ENCODE peak calls at places on chromosomes 7 and 10, in five cellular contexts. Z is transverse colon, H is sigmoid colon, P is upper lobe of left lung, W is K562. T is an unnamed sample.

GRCh38 chr10:49624629-49625028 is 10.8 kb downstream of the CHAT start:
- DNase-seq in Z (no peak), W (no peak), P (no peak), H (no peak), T (no peak)

GRCh38 chr7:93044147-93044810 is 73.5 kb downstream of the SAMD9 start:
- DNase-seq in W (no peak), Z (no peak), H (no peak), P (no peak), T (no peak)

GRCh38 chr10:35223016-35223415 is 96.4 kb downstream of the CREM start:
- DNase-seq in W (no peak), H (no peak), P (no peak), Z (no peak), T (no peak)

GRCh38 chr10:25405871-25406270 is 231.1 kb downstream of the GPR158 start:
- DNase-seq in P (no peak), W (no peak), H (no peak), Z (no peak), T (no peak)

GRCh38 chr10:43119416-43120115 is 18.7 kb upstream of the CSGALNACT2 start:
- DNase-seq in Z (no peak), W (no peak), P (no peak), H (no peak), T (no peak)

GRCh38 chr7:33821970-33822369 is 83.4 kb upstream of the BMPER start:
- DNase-seq in P (no peak), H (no peak), W (no peak), Z (no peak), T (no peak)

GRCh38 chr10:98344589-98345038 is 70.4 kb downstream of the PYROXD2 start:
- DNase-seq in Z (peak; percentile 56), H (peak; percentile 92), P (peak; percentile 52), W (no peak), T (no peak)

GRCh38 chr7:43577485-43577951 is 5.4 kb upstream of the STK17A start:
- DNase-seq in H (no peak), Z (no peak), P (no peak), W (peak; percentile 73), T (no peak)

GRCh38 chr7:142412551-142413193 is 154.8 kb upstream of the PRSS58 start:
- DNase-seq in Z (no peak), P (no peak), W (peak; percentile 72), H (no peak), T (no peak)

GRCh38 chr10:17523917-17524316 is 69.5 kb upstream of the ST8SIA6 start:
- DNase-seq in Z (peak; percentile 66), P (no peak), W (no peak), H (no peak), T (no peak)

GRCh38 chr10:48472670-48473069 is 132.2 kb downstream of the ARHGAP22 start:
- DNase-seq in W (no peak), Z (no peak), P (no peak), H (no peak), T (no peak)

GRCh38 chr10:26483554-26483953 is 45.4 kb downstream of the APBB1IP start:
- DNase-seq in P (no peak), W (no peak), Z (no peak), H (no peak), T (no peak)

GRCh38 chr10:72642318-72642717 is 16.4 kb upstream of the MICU1 start:
- DNase-seq in H (no peak), W (peak; percentile 42), P (no peak), Z (no peak), T (no peak)

GRCh38 chr7:37062460-37062859 is 338.2 kb upstream of the AOAH start:
- DNase-seq in Z (no peak), H (no peak), P (no peak), W (no peak), T (no peak)

GRCh38 chr10:47361293-47361692 is 13.1 kb downstream of the RBP3 start:
- DNase-seq in P (no peak), Z (peak; percentile 34), H (no peak), W (peak; percentile 79), T (no peak)

GRCh38 chr7:77759294-77759889 is 38.8 kb downstream of the TMEM60 start:
- DNase-seq in W (peak; percentile 46), P (peak; percentile 64), H (no peak), Z (peak; percentile 66), T (peak; percentile 70)

GRCh38 chr7:22193361-22194016 is 163.5 kb downstream of the RAPGEF5 start:
- DNase-seq in P (no peak), H (peak; percentile 71), Z (no peak), W (no peak), T (no peak)

GRCh38 chr7:50409856-50410468 is 40.2 kb downstream of the FIGNL1 start:
- DNase-seq in Z (peak; percentile 43), P (no peak), H (no peak), W (no peak), T (no peak)

GRCh38 chr10:126090911-126091728 is 194.8 kb downstream of the FANK1 start:
- DNase-seq in P (no peak), H (no peak), W (no peak), Z (no peak), T (no peak)

GRCh38 chr10:80288849-80289248 is 609 bp downstream of the MAT1A start:
- DNase-seq in W (peak; percentile 1), P (no peak), H (no peak), Z (no peak), T (no peak)

GRCh38 chr7:20219446-20220292 is 2.5 kb upstream of the MACC1 start:
- DNase-seq in Z (peak; percentile 90), W (peak; percentile 85), H (peak; percentile 80), P (peak; percentile 80), T (no peak)

GRCh38 chr7:2934211-2934731 is 90.2 kb upstream of the GNA12 start:
- DNase-seq in W (no peak), P (peak; percentile 18), H (peak; percentile 47), Z (no peak), T (no peak)

GRCh38 chr10:69885379-69886156 is 83.9 kb downstream of the COL13A1 start:
- DNase-seq in P (no peak), W (peak; percentile 49), H (no peak), Z (no peak), T (no peak)

GRCh38 chr7:128210590-128211570 is 30.2 kb upstream of the LEP start:
- DNase-seq in W (no peak), Z (no peak), H (peak; percentile 40), P (no peak), T (no peak)

GRCh38 chr7:126302639-126303038 is 950.1 kb downstream of the GRM8 start:
- DNase-seq in P (no peak), Z (no peak), H (no peak), W (no peak), T (no peak)

GRCh38 chr7:142176901-142177300 is 65.4 kb downstream of the MGAM2 start:
- DNase-seq in H (no peak), P (no peak), W (no peak), Z (no peak), T (no peak)

GRCh38 chr7:2687881-2688318 is at the start of gene AMZ1:
- DNase-seq in H (no peak), P (no peak), Z (no peak), W (no peak), T (no peak)

GRCh38 chr7:135773451-135773850 is 24.8 kb upstream of the FAM180A start:
- DNase-seq in H (no peak), P (no peak), W (no peak), Z (peak; percentile 10), T (no peak)

GRCh38 chr10:97179731-97180366 is 5.9 kb downstream of the SLIT1 start:
- DNase-seq in P (no peak), Z (no peak), H (no peak), W (peak; percentile 18), T (no peak)

GRCh38 chr7:66371096-66371824 is 166.1 kb downstream of the TPST1 start:
- DNase-seq in H (no peak), Z (no peak), P (no peak), W (no peak), T (no peak)

GRCh38 chr7:19852192-19852591 is 78.8 kb upstream of the TMEM196 start:
- DNase-seq in Z (no peak), W (no peak), P (no peak), H (no peak), T (no peak)

GRCh38 chr7:158944950-158945349 is 88.6 kb downstream of the DYNC2I1 start:
- DNase-seq in W (no peak), H (no peak), P (no peak), Z (no peak), T (no peak)

GRCh38 chr7:158946771-158947170 is 90.4 kb downstream of the DYNC2I1 start:
- DNase-seq in Z (no peak), W (no peak), P (no peak), H (no peak), T (no peak)

GRCh38 chr7:158945514-158945913 is 89.2 kb downstream of the DYNC2I1 start:
- DNase-seq in H (no peak), P (no peak), Z (no peak), W (no peak), T (no peak)

GRCh38 chr7:158947627-158948026 is 91.3 kb downstream of the DYNC2I1 start:
- DNase-seq in P (no peak), W (no peak), Z (no peak), H (no peak), T (no peak)

GRCh38 chr7:158946329-158946728 is 90.0 kb downstream of the DYNC2I1 start:
- DNase-seq in P (no peak), H (no peak), W (no peak), Z (no peak), T (no peak)
- H3K36me3 ChIP-seq in P (peaks cover 27% of the 10 kb centered on the region), H (peaks cover 91% of the 10 kb centered on the region), W (peaks cover 71% of the 10 kb centered on the region), Z (peaks cover 26% of the 10 kb centered on the region), T (peaks cover 39% of the 10 kb centered on the region)

GRCh38 chr7:84041649-84042048 is 152.9 kb downstream of the SEMA3A start:
- DNase-seq in Z (no peak), H (no peak), P (no peak), W (no peak), T (no peak)

GRCh38 chr7:84043661-84044191 is 150.9 kb downstream of the SEMA3A start:
- DNase-seq in Z (no peak), H (no peak), P (no peak), W (no peak), T (no peak)

GRCh38 chr7:84040365-84040764 is 154.2 kb downstream of the SEMA3A start:
- DNase-seq in P (no peak), W (no peak), H (no peak), Z (no peak), T (no peak)

GRCh38 chr7:84039432-84039831 is 155.2 kb downstream of the SEMA3A start:
- DNase-seq in W (no peak), P (no peak), H (no peak), Z (no peak), T (no peak)

DNA sequence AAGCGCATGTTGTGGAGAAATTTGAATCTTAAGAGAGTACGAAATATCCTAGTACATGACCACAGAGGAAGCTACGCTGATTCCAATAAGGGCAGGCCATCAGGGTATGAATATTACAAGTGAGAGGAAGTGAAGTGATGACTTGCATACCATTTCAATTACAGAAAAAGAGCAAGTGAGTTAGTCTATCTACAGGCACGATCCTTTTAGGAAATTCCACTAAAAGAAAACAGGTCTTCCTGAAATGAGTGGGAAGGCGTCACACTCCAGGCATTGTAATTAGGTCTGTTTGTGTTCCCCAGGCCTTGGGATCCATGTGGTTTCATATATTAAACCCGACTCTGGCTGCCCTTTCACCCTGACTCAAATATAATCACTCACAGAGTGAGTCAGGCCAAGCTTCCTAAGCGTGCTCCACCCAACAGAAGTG is 152.5 kb downstream of the SEMA3A start:
- DNase-seq in Z (no peak), P (no peak), H (no peak), W (no peak), T (no peak)
- TF ChIP-seq POLR2AphosphoS5 in Z (no peak), P (no peak), H (no peak), W (no peak), T (no peak)

GRCh38 chr10:15136129-15136726 is 32.3 kb downstream of the NMT2 start:
- DNase-seq in Z (no peak), P (no peak), H (no peak), W (no peak), T (no peak)
- H3K36me3 ChIP-seq in Z (peaks cover 27% of the 10 kb centered on the region), P (peaks cover 11% of the 10 kb centered on the region), H (peaks cover 73% of the 10 kb centered on the region), W (peaks cover 21% of the 10 kb centered on the region), T (no peaks in the 10 kb centered on the region)

GRCh38 chr7:134703781-134704180 is 57.1 kb downstream of the BPGM start:
- DNase-seq in Z (peak; percentile 28), H (peak; percentile 70), W (no peak), P (no peak), T (no peak)
- TF ChIP-seq POLR2AphosphoS5 in Z (no peak), H (peak; percentile 33), W (no peak), P (peak; percentile 11), T (no peak)